ENCODE peak calls at places on chromosome 10, in six cellular contexts. One of them, this sample, is unnamed.

GRCh38 chr10:103479135-103479534 is at the start of gene CALHM3:
- DNase-seq in lower leg skin: no peak
- DNase-seq in HepG2: no peak
- DNase-seq in suprapubic skin: no peak
- DNase-seq in sigmoid colon: no peak
- DNase-seq in transverse colon: no peak
- DNase-seq in this sample: no peak

GRCh38 chr10:106181491-106181890 is 983.0 kb downstream of the SORCS1 start:
- DNase-seq in lower leg skin: no peak
- DNase-seq in HepG2: no peak
- DNase-seq in suprapubic skin: no peak
- DNase-seq in sigmoid colon: no peak
- DNase-seq in transverse colon: no peak
- DNase-seq in this sample: no peak

GRCh38 chr10:46289209-46289810 is 2.5 kb downstream of the ANTXRL start:
- DNase-seq in lower leg skin: no peak
- DNase-seq in HepG2: no peak
- DNase-seq in suprapubic skin: no peak
- DNase-seq in sigmoid colon: no peak
- DNase-seq in transverse colon: no peak
- DNase-seq in this sample: no peak

GRCh38 chr10:89468625-89469024 is 54.3 kb downstream of the IFIT5 start:
- DNase-seq in lower leg skin: no peak
- DNase-seq in HepG2: no peak
- DNase-seq in suprapubic skin: no peak
- DNase-seq in sigmoid colon: no peak
- DNase-seq in transverse colon: no peak
- DNase-seq in this sample: no peak

GRCh38 chr10:115141254-115141653 is 48.1 kb downstream of the ATRNL1 start:
- DNase-seq in lower leg skin: no peak
- DNase-seq in HepG2: no peak
- DNase-seq in suprapubic skin: no peak
- DNase-seq in sigmoid colon: no peak
- DNase-seq in transverse colon: no peak
- DNase-seq in this sample: peak

GRCh38 chr10:132634241-132634946 is 96.8 kb downstream of the INPP5A start:
- DNase-seq in lower leg skin: no peak
- DNase-seq in HepG2: no peak
- DNase-seq in suprapubic skin: peak
- DNase-seq in sigmoid colon: peak
- DNase-seq in transverse colon: peak
- DNase-seq in this sample: no peak

GRCh38 chr10:111200505-111201186 is 123.8 kb downstream of the ADRA2A start:
- DNase-seq in lower leg skin: no peak
- DNase-seq in HepG2: no peak
- DNase-seq in suprapubic skin: no peak
- DNase-seq in sigmoid colon: no peak
- DNase-seq in transverse colon: peak
- DNase-seq in this sample: no peak

GRCh38 chr10:22704348-22705341 is 9.7 kb downstream of the PIP4K2A start:
- DNase-seq in lower leg skin: no peak
- DNase-seq in HepG2: no peak
- DNase-seq in suprapubic skin: no peak
- DNase-seq in sigmoid colon: no peak
- DNase-seq in transverse colon: no peak
- DNase-seq in this sample: peak

GRCh38 chr10:132388901-132389630 is 7.9 kb upstream of the PWWP2B start:
- DNase-seq in lower leg skin: no peak
- DNase-seq in HepG2: no peak
- DNase-seq in suprapubic skin: peak
- DNase-seq in sigmoid colon: peak
- DNase-seq in transverse colon: peak
- DNase-seq in this sample: no peak

GRCh38 chr10:99975942-99976809 is 33.6 kb downstream of the DNMBP start:
- DNase-seq in lower leg skin: peak
- DNase-seq in HepG2: no peak
- DNase-seq in suprapubic skin: no peak
- DNase-seq in sigmoid colon: no peak
- DNase-seq in transverse colon: no peak
- DNase-seq in this sample: peak

GRCh38 chr10:115093286-115093775 is at the start of gene ATRNL1:
- DNase-seq in lower leg skin: no peak
- DNase-seq in HepG2: no peak
- DNase-seq in suprapubic skin: no peak
- DNase-seq in sigmoid colon: peak
- DNase-seq in transverse colon: peak
- DNase-seq in this sample: peak

GRCh38 chr10:102504179-102504975 is 605 bp downstream of the SUFU start:
- DNase-seq in lower leg skin: peak
- DNase-seq in HepG2: no peak
- DNase-seq in suprapubic skin: no peak
- DNase-seq in sigmoid colon: peak
- DNase-seq in transverse colon: peak
- DNase-seq in this sample: peak

GRCh38 chr10:110425684-110426293 is 71.9 kb upstream of the DUSP5 start:
- DNase-seq in lower leg skin: no peak
- DNase-seq in HepG2: peak
- DNase-seq in suprapubic skin: no peak
- DNase-seq in sigmoid colon: no peak
- DNase-seq in transverse colon: no peak
- DNase-seq in this sample: peak

GRCh38 chr10:37314350-37314749 is 189.0 kb downstream of the ANKRD30A start:
- DNase-seq in lower leg skin: no peak
- DNase-seq in HepG2: no peak
- DNase-seq in suprapubic skin: no peak
- DNase-seq in sigmoid colon: no peak
- DNase-seq in transverse colon: no peak
- DNase-seq in this sample: no peak

GRCh38 chr10:132275426-132276178 is 32.1 kb downstream of the STK32C start:
- DNase-seq in lower leg skin: no peak
- DNase-seq in HepG2: no peak
- DNase-seq in suprapubic skin: no peak
- DNase-seq in sigmoid colon: no peak
- DNase-seq in transverse colon: no peak
- DNase-seq in this sample: no peak

GRCh38 chr10:43688348-43688892 is 39.7 kb upstream of the ZNF32 start:
- DNase-seq in lower leg skin: no peak
- DNase-seq in HepG2: no peak
- DNase-seq in suprapubic skin: no peak
- DNase-seq in sigmoid colon: no peak
- DNase-seq in transverse colon: no peak
- DNase-seq in this sample: no peak

GRCh38 chr10:43691503-43691902 is 42.8 kb upstream of the ZNF32 start:
- DNase-seq in lower leg skin: no peak
- DNase-seq in HepG2: no peak
- DNase-seq in suprapubic skin: no peak
- DNase-seq in sigmoid colon: no peak
- DNase-seq in transverse colon: no peak
- DNase-seq in this sample: no peak

GRCh38 chr10:43689618-43689954 is 40.9 kb upstream of the ZNF32 start:
- DNase-seq in lower leg skin: peak
- DNase-seq in HepG2: no peak
- DNase-seq in suprapubic skin: peak
- DNase-seq in sigmoid colon: peak
- DNase-seq in transverse colon: peak
- DNase-seq in this sample: peak

GRCh38 chr10:43689007-43689491 is 40.4 kb upstream of the ZNF32 start:
- DNase-seq in lower leg skin: no peak
- DNase-seq in HepG2: no peak
- DNase-seq in suprapubic skin: peak
- DNase-seq in sigmoid colon: peak
- DNase-seq in transverse colon: no peak
- DNase-seq in this sample: no peak

DNA sequence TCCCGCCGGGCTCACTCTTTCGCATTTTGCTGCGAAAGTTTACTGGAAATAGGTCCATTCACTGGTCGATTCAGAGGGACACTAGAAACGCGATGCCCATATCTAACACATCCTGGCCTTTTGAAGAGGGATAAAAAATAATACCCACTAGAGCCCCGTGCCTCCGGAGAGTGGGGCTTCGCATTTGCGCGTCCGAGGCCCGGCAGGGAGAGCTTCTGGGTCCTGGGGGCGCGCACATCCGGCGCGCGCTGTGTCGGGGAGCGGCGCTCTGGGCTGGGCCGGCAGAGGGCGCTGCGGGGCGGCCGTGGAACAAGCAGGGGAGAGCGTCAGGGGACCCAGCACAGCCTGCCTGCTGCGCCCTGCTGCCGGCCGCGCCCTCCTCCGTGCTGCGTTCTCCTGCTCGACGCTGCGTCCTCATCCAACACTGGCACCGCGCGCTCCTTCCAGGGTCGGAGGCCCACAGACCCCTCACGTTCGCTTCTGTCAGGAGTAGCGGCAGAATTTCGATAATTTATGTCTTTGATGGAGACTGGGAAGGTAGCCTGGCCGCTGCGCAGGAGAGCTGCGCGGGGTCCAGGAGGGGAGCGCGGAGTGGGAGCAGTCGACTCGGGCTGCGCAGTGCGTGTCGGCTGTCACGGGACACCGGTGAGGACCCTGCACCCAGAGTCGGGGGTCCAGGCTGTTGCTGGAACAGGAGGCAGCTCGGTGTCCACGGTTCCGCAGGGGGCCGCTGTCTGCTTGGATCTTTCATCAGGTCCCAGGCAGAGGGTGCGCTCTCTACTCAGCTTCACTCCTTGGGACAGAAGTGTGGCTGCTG is 41.5 kb upstream of the ZNF32 start:
- DNase-seq in lower leg skin: peak
- DNase-seq in HepG2: peak
- DNase-seq in suprapubic skin: peak
- DNase-seq in sigmoid colon: peak
- DNase-seq in transverse colon: peak
- DNase-seq in this sample: peak
- TF ChIP-seq POLR2A in lower leg skin: no peak
- TF ChIP-seq POLR2A in HepG2: no peak
- TF ChIP-seq POLR2A in suprapubic skin: no peak
- TF ChIP-seq POLR2A in sigmoid colon: no peak
- TF ChIP-seq POLR2A in transverse colon: peak
- TF ChIP-seq POLR2A in this sample: no peak

GRCh38 chr10:92830478-92831389 is 17.6 kb upstream of the EXOC6 start:
- DNase-seq in lower leg skin: no peak
- DNase-seq in HepG2: no peak
- DNase-seq in suprapubic skin: no peak
- DNase-seq in sigmoid colon: no peak
- DNase-seq in transverse colon: no peak
- DNase-seq in this sample: no peak

GRCh38 chr10:92826504-92826903 is 21.8 kb upstream of the EXOC6 start:
- DNase-seq in lower leg skin: no peak
- DNase-seq in HepG2: no peak
- DNase-seq in suprapubic skin: no peak
- DNase-seq in sigmoid colon: no peak
- DNase-seq in transverse colon: no peak
- DNase-seq in this sample: no peak

GRCh38 chr10:92826061-92826460 is 22.3 kb upstream of the EXOC6 start:
- DNase-seq in lower leg skin: no peak
- DNase-seq in HepG2: no peak
- DNase-seq in suprapubic skin: no peak
- DNase-seq in sigmoid colon: no peak
- DNase-seq in transverse colon: no peak
- DNase-seq in this sample: no peak

GRCh38 chr10:92832121-92832520 is 16.2 kb upstream of the EXOC6 start:
- DNase-seq in lower leg skin: no peak
- DNase-seq in HepG2: no peak
- DNase-seq in suprapubic skin: no peak
- DNase-seq in sigmoid colon: no peak
- DNase-seq in transverse colon: no peak
- DNase-seq in this sample: no peak

GRCh38 chr10:92829042-92829785 is 19.1 kb upstream of the EXOC6 start:
- DNase-seq in lower leg skin: no peak
- DNase-seq in HepG2: no peak
- DNase-seq in suprapubic skin: no peak
- DNase-seq in sigmoid colon: no peak
- DNase-seq in transverse colon: no peak
- DNase-seq in this sample: peak
- TF ChIP-seq POLR2A in lower leg skin: no peak
- TF ChIP-seq POLR2A in HepG2: no peak
- TF ChIP-seq POLR2A in suprapubic skin: no peak
- TF ChIP-seq POLR2A in sigmoid colon: no peak
- TF ChIP-seq POLR2A in transverse colon: no peak
- TF ChIP-seq POLR2A in this sample: no peak

DNA sequence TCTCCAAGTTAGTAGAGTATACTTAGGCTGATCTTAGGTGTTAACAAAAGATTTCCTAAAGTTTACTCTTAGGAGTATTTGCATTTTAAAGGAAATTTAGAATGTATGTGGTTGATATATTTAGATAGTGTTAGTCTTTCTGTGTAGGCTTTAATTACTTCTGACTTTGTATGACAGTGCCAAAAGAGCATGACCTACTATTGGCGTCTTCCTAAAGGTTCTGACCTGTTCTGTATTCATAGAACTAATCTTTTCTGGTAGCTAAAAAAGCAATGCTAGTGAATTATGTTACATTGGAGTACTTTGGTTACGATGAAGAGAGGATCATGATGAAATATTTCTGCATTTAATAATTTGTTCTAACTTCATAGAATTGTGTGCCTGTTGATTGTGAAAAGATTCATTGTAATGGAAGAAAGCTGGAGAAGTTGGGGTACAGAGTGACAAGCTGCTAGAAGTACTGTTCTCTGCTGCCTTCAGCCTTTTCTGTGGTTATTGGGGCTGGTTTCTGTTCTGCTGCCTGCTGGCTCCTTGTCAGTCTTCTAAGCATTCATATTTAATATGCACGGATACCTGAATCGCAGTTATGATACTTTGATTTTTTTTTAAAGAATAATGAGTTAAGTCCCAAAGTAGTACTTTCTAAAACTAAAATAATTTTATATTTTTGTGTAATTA is 13.2 kb downstream of the WAC start:
- DNase-seq in lower leg skin: no peak
- DNase-seq in HepG2: no peak
- DNase-seq in suprapubic skin: no peak
- DNase-seq in sigmoid colon: no peak
- DNase-seq in transverse colon: no peak
- DNase-seq in this sample: no peak
- TF ChIP-seq POLR2A in lower leg skin: no peak
- TF ChIP-seq POLR2A in HepG2: no peak
- TF ChIP-seq POLR2A in suprapubic skin: no peak
- TF ChIP-seq POLR2A in sigmoid colon: no peak
- TF ChIP-seq POLR2A in transverse colon: no peak
- TF ChIP-seq POLR2A in this sample: no peak

DNA sequence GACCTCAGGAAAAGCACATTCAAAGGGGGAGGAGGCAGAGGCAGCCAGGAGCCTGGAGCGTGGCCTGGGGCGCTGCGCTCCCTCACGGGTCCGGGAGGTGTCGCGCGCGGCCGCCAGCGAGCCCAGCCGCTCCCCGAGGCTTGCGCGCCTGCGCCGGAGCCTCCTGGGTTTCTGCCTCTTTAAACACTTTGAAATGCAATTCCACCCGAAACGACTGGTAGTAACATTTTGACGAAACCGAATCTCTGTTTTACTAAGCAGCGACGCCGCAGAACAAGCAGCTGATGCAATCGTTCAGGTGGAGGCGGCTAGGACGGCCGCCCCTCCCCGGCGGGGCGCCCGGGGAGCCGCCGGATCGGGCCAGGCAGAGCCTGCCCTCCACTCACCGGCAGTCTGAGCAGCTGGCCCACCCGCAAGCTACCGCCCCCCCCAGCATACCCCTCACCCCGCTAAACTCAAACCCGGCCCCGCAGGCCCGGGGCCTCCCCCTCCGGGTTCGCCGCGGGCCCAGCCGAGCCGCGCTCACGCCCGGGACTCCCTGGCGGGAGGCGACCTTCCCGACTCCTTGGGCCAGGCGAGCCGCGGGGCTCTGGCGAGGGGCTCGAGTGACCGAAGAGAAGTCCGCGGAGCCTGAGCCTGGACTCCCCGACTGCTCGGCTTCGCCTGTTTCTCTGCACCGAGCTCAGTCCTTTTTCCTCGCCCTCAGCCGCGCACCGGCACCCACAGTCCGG is 3.3 kb downstream of the MKX start:
- DNase-seq in lower leg skin: peak
- DNase-seq in HepG2: peak
- DNase-seq in suprapubic skin: no peak
- DNase-seq in sigmoid colon: peak
- DNase-seq in transverse colon: peak
- DNase-seq in this sample: peak
- TF ChIP-seq POLR2A in lower leg skin: no peak
- TF ChIP-seq POLR2A in HepG2: no peak
- TF ChIP-seq POLR2A in suprapubic skin: no peak
- TF ChIP-seq POLR2A in sigmoid colon: peak
- TF ChIP-seq POLR2A in transverse colon: no peak
- TF ChIP-seq POLR2A in this sample: no peak